ENCODE peak calls at places on chromosomes 13 and 19, in nine cellular contexts. Q is EH, R is mesenteric fat pad, G is ascending aorta, U is esophagus squamous epithelium, J is NCI-H2081, P is BE2C, M is EL, H is left lung. F is an unnamed sample.

GRCh38 chr19:30022659-30023058 is 80.6 kb downstream of the URI1 start:
- DNase-seq in G (no peak), M (no peak), P (no peak), U (no peak), H (no peak), Q (no peak), J (no peak), R (no peak), F (no peak)

GRCh38 chr19:47512183-47512947 is 2.5 kb downstream of the NAPA start:
- DNase-seq in G (no peak), M (peak; percentile 53), R (no peak), J (no peak), H (no peak), Q (peak; percentile 68), U (no peak), P (no peak), F (no peak)

GRCh38 chr19:31068268-31068667 is 281.0 kb downstream of the TSHZ3 start:
- DNase-seq in Q (no peak), J (no peak), U (no peak), R (no peak), G (no peak), P (no peak), H (no peak), M (no peak), F (no peak)

GRCh38 chr13:114096031-114096485 is 36.4 kb downstream of the RASA3 start:
- DNase-seq in R (peak; percentile 83), G (no peak), P (no peak), H (no peak), M (no peak), Q (no peak), U (no peak), J (no peak), F (peak; percentile 27)

GRCh38 chr13:71814806-71815205 is 52.2 kb downstream of the DACH1 start:
- DNase-seq in M (no peak), P (no peak), R (no peak), U (no peak), J (no peak), G (no peak), H (no peak), Q (no peak), F (no peak)

GRCh38 chr13:33236021-33236420 is 49.5 kb downstream of the STARD13 start:
- DNase-seq in J (no peak), U (no peak), R (no peak), M (peak; percentile 91), P (no peak), Q (peak; percentile 90), G (no peak), H (no peak), F (peak; percentile 80)

GRCh38 chr13:23450340-23451046 is 17.0 kb upstream of the SACS start:
- DNase-seq in M (no peak), G (no peak), J (no peak), R (no peak), P (peak; percentile 18), H (no peak), U (no peak), Q (no peak), F (no peak)

GRCh38 chr19:47032171-47032811 is 12.7 kb downstream of the NPAS1 start:
- DNase-seq in U (no peak), Q (peak; percentile 35), G (no peak), R (no peak), P (peak; percentile 56), H (peak; percentile 85), M (no peak), J (peak; percentile 46), F (peak; percentile 92)

GRCh38 chr19:57363734-57364181 is 407 bp downstream of the TRAPPC2B start:
- DNase-seq in M (peak; percentile 18), H (no peak), G (no peak), R (no peak), U (no peak), J (no peak), Q (peak; percentile 20), P (no peak), F (peak; percentile 71)

GRCh38 chr19:5303208-5303607 is 37.4 kb downstream of the PTPRS start:
- DNase-seq in H (no peak), J (no peak), U (no peak), Q (no peak), G (no peak), R (no peak), P (no peak), M (no peak), F (no peak)

GRCh38 chr19:10604460-10604980 is 17.4 kb upstream of the AP1M2 start:
- DNase-seq in Q (peak; percentile 59), G (no peak), J (no peak), U (no peak), P (no peak), R (no peak), M (peak; percentile 37), H (no peak), F (no peak)

GRCh38 chr19:48301886-48302599 is 23.3 kb upstream of the EMP3 start:
- DNase-seq in H (no peak), P (no peak), R (no peak), G (no peak), Q (no peak), M (no peak), U (no peak), J (no peak), F (no peak)

GRCh38 chr13:113948034-113948742 is 25.7 kb downstream of the C13orf46 start:
- DNase-seq in M (no peak), G (no peak), P (no peak), U (no peak), Q (no peak), J (no peak), R (no peak), H (no peak), F (peak; percentile 89)

GRCh38 chr19:17830567-17831418 is 9.5 kb upstream of the INSL3 start:
- DNase-seq in G (no peak), H (peak; percentile 81), Q (peak; percentile 80), R (no peak), P (peak; percentile 99), J (peak; percentile 29), M (peak; percentile 34), U (no peak), F (peak; percentile 94)

GRCh38 chr13:26699197-26699490 is 61.4 kb downstream of the GPR12 start:
- DNase-seq in Q (no peak), U (no peak), H (no peak), J (no peak), M (no peak), G (no peak), P (no peak), R (no peak), F (no peak)

GRCh38 chr13:112106467-112107141 is 39.7 kb downstream of the SOX1 start:
- DNase-seq in H (peak; percentile 50), P (no peak), Q (no peak), G (no peak), U (no peak), R (no peak), J (no peak), M (no peak), F (peak; percentile 70)

GRCh38 chr13:80040219-80040976 is 300.5 kb downstream of the SPRY2 start:
- DNase-seq in R (no peak), J (no peak), Q (peak; percentile 100), P (no peak), H (no peak), U (no peak), M (peak; percentile 98), G (no peak), F (peak; percentile 72)

GRCh38 chr13:92827503-92827902 is 399.1 kb upstream of the GPC6 start:
- DNase-seq in G (no peak), M (no peak), Q (no peak), H (no peak), P (no peak), U (no peak), J (no peak), R (no peak), F (no peak)

GRCh38 chr13:21402586-21403307 is 56.4 kb downstream of the ZDHHC20 start:
- DNase-seq in U (no peak), M (peak; percentile 55), P (no peak), G (no peak), J (no peak), R (no peak), Q (peak; percentile 53), H (no peak), F (peak; percentile 39)

GRCh38 chr13:31242935-31243334 is 43.2 kb downstream of the B3GLCT start:
- DNase-seq in H (no peak), Q (peak; percentile 9), R (no peak), J (no peak), M (no peak), U (no peak), P (no peak), G (no peak), F (no peak)

GRCh38 chr13:25686831-25687495 is 315.2 kb downstream of the ATP8A2 start:
- DNase-seq in G (no peak), Q (no peak), M (no peak), U (no peak), J (peak; percentile 93), R (no peak), H (no peak), P (no peak), F (peak; percentile 53)

GRCh38 chr19:50857366-50857765 is 2.7 kb downstream of the KLK3 start:
- DNase-seq in J (no peak), M (no peak), G (no peak), P (no peak), Q (no peak), R (peak; percentile 41), U (no peak), H (no peak), F (no peak)

F was measured in osteoblast.